ENCODE peak calls at places on chromosome 2, in six cellular contexts. C is caudate nucleus; A is stimulated activated CD4-positive, alpha-beta T cell treated with anti-CD3 and anti-CD28 coated beads, TNF-alpha, amount 100 ng/mL, for 48 hours; M is iris pigment epithelial cell; R is tibial nerve; X is progenitor cell of endocrine pancreas. D is an unnamed sample.

GRCh38 chr2:27323592-27324285 is 842 bp upstream of the MPV17 start:
- DNase-seq in C (no peak), A (no peak), M (peak), R (no peak), X (no peak), D (no peak)

GRCh38 chr2:26477126-26477910 is 606 bp downstream of the OTOF start:
- DNase-seq in C (no peak), A (no peak), M (no peak), R (no peak), X (no peak), D (no peak)

GRCh38 chr2:42110287-42110973 is 58.7 kb upstream of the EML4 start:
- DNase-seq in C (no peak), A (no peak), M (peak), R (no peak), X (no peak), D (no peak)

GRCh38 chr2:46521215-46521683 is 41.9 kb downstream of the TMEM247 start:
- DNase-seq in C (no peak), A (no peak), M (peak), R (peak), X (no peak), D (no peak)

GRCh38 chr2:38835015-38835601 is 40.6 kb downstream of the DHX57 start:
- DNase-seq in C (no peak), A (no peak), M (peak), R (peak), X (no peak), D (no peak)

GRCh38 chr2:96715658-96716057 is 24.2 kb downstream of the LMAN2L start:
- DNase-seq in C (no peak), A (no peak), M (peak), R (no peak), X (no peak), D (no peak)

GRCh38 chr2:235263205-235264120 is 230.4 kb upstream of the AGAP1 start:
- DNase-seq in C (peak), A (no peak), M (peak), R (peak), X (no peak), D (peak)

GRCh38 chr2:197097578-197098366 is 171.3 kb upstream of the PGAP1 start:
- DNase-seq in C (no peak), A (no peak), M (peak), R (peak), X (no peak), D (no peak)

GRCh38 chr2:224126459-224126858 is 87.4 kb upstream of the SERPINE2 start:
- DNase-seq in C (no peak), A (no peak), M (no peak), R (no peak), X (no peak), D (no peak)

GRCh38 chr2:70698847-70699246 is 69.2 kb downstream of the ADD2 start:
- DNase-seq in C (no peak), A (no peak), M (no peak), R (no peak), X (no peak), D (no peak)

GRCh38 chr2:695111-695510 is 17.9 kb upstream of the TMEM18 start:
- DNase-seq in C (no peak), A (no peak), M (no peak), R (no peak), X (no peak), D (no peak)

D was measured in dorsolateral prefrontal cortex.